ENCODE peak calls at places on chromosomes 5 and 9, in six cellular contexts. One of them, this sample, is unnamed.

GRCh38 chr9:129750010-129750409 is 2.8 kb downstream of the PTGES start:
- DNase-seq in heart right ventricle: no peak
- DNase-seq in effector memory CD4-positive, alpha-beta T cell: no peak
- DNase-seq in spleen: no peak
- DNase-seq in fibroblast of lung: peak; percentile 71
- DNase-seq in tibial artery: no peak
- DNase-seq in this sample: no peak

GRCh38 chr5:112784726-112785125 is 47.0 kb downstream of the APC start:
- DNase-seq in heart right ventricle: no peak
- DNase-seq in effector memory CD4-positive, alpha-beta T cell: no peak
- DNase-seq in spleen: no peak
- DNase-seq in fibroblast of lung: peak; percentile 29
- DNase-seq in tibial artery: no peak
- DNase-seq in this sample: no peak

GRCh38 chr9:90034071-90034470 is 429.3 kb downstream of the GADD45G start:
- DNase-seq in heart right ventricle: no peak
- DNase-seq in effector memory CD4-positive, alpha-beta T cell: no peak
- DNase-seq in spleen: no peak
- DNase-seq in fibroblast of lung: no peak
- DNase-seq in tibial artery: no peak
- DNase-seq in this sample: no peak

GRCh38 chr9:132474253-132474652 is 64.2 kb downstream of the CFAP77 start:
- DNase-seq in heart right ventricle: no peak
- DNase-seq in effector memory CD4-positive, alpha-beta T cell: no peak
- DNase-seq in spleen: peak; percentile 24
- DNase-seq in fibroblast of lung: no peak
- DNase-seq in tibial artery: no peak
- DNase-seq in this sample: no peak

GRCh38 chr5:168654225-168654624 is 75.1 kb upstream of the PANK3 start:
- DNase-seq in heart right ventricle: peak; percentile 29
- DNase-seq in effector memory CD4-positive, alpha-beta T cell: no peak
- DNase-seq in spleen: no peak
- DNase-seq in fibroblast of lung: peak; percentile 14
- DNase-seq in tibial artery: peak; percentile 44
- DNase-seq in this sample: peak; percentile 60

GRCh38 chr9:81573415-81574321 is 115.7 kb downstream of the TLE1 start:
- DNase-seq in heart right ventricle: no peak
- DNase-seq in effector memory CD4-positive, alpha-beta T cell: no peak
- DNase-seq in spleen: no peak
- DNase-seq in fibroblast of lung: no peak
- DNase-seq in tibial artery: no peak
- DNase-seq in this sample: no peak

GRCh38 chr9:35690447-35691324 is 961 bp upstream of the TPM2 start:
- DNase-seq in heart right ventricle: peak; percentile 90
- DNase-seq in effector memory CD4-positive, alpha-beta T cell: no peak
- DNase-seq in spleen: peak; percentile 86
- DNase-seq in fibroblast of lung: peak; percentile 83
- DNase-seq in tibial artery: peak; percentile 80
- DNase-seq in this sample: peak; percentile 83

GRCh38 chr5:100772011-100772410 is 131.1 kb downstream of the ST8SIA4 start:
- DNase-seq in heart right ventricle: no peak
- DNase-seq in effector memory CD4-positive, alpha-beta T cell: no peak
- DNase-seq in spleen: no peak
- DNase-seq in fibroblast of lung: no peak
- DNase-seq in tibial artery: no peak
- DNase-seq in this sample: no peak

GRCh38 chr9:35645736-35646582 is 4.8 kb downstream of the SIT1 start:
- DNase-seq in heart right ventricle: no peak
- DNase-seq in effector memory CD4-positive, alpha-beta T cell: no peak
- DNase-seq in spleen: no peak
- DNase-seq in fibroblast of lung: no peak
- DNase-seq in tibial artery: peak; percentile 29
- DNase-seq in this sample: no peak

GRCh38 chr5:63401434-63402046 is 560.7 kb downstream of the HTR1A start:
- DNase-seq in heart right ventricle: peak; percentile 54
- DNase-seq in effector memory CD4-positive, alpha-beta T cell: no peak
- DNase-seq in spleen: no peak
- DNase-seq in fibroblast of lung: peak; percentile 17
- DNase-seq in tibial artery: peak; percentile 41
- DNase-seq in this sample: peak; percentile 66

GRCh38 chr5:168193518-168194240 is 97.8 kb upstream of the WWC1 start:
- DNase-seq in heart right ventricle: no peak
- DNase-seq in effector memory CD4-positive, alpha-beta T cell: no peak
- DNase-seq in spleen: no peak
- DNase-seq in fibroblast of lung: peak; percentile 62
- DNase-seq in tibial artery: no peak
- DNase-seq in this sample: no peak

GRCh38 chr5:79563247-79563590 is 49.0 kb upstream of the TENT2 start:
- DNase-seq in heart right ventricle: no peak
- DNase-seq in effector memory CD4-positive, alpha-beta T cell: no peak
- DNase-seq in spleen: no peak
- DNase-seq in fibroblast of lung: no peak
- DNase-seq in tibial artery: no peak
- DNase-seq in this sample: no peak
- H3K27ac ChIP-seq in heart right ventricle: no peak overlapping the region
- H3K27ac ChIP-seq in effector memory CD4-positive, alpha-beta T cell: no peak overlapping the region
- H3K27ac ChIP-seq in spleen: no peak overlapping the region
- H3K27ac ChIP-seq in fibroblast of lung: no peak overlapping the region
- H3K27ac ChIP-seq in tibial artery: no peak overlapping the region
- H3K27ac ChIP-seq in this sample: no peak overlapping the region

DNA sequence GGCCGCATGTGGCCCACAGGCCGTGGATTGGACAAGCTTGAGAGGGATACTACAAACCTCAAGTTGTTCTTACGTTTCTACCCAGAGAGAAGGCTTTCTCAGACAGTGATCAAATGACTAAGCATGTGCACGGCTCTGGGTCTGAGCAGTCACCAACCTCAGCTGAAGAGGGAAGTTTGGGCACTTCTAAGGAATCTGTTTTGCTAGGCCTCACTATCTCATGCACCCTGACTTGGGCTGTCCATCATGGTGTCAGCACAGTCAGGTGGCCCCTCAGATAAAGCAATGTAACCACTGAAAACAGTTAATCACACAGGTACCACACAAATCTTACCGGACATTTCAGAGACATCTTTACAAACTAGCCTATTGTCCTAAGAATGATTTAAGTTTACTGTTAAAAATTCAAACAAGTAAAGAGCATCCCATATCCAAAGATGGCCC is 24.6 kb downstream of the CSF2 start:
- DNase-seq in heart right ventricle: no peak
- DNase-seq in effector memory CD4-positive, alpha-beta T cell: no peak
- DNase-seq in spleen: no peak
- DNase-seq in fibroblast of lung: peak; percentile 79
- DNase-seq in tibial artery: no peak
- DNase-seq in this sample: no peak
- H3K4me1 ChIP-seq in heart right ventricle: peaks cover 17% of the 10 kb centered on the region
- H3K4me1 ChIP-seq in effector memory CD4-positive, alpha-beta T cell: peaks cover 58% of the 10 kb centered on the region
- H3K4me1 ChIP-seq in spleen: peaks cover 53% of the 10 kb centered on the region
- H3K4me1 ChIP-seq in fibroblast of lung: peaks cover 27% of the 10 kb centered on the region
- H3K4me1 ChIP-seq in tibial artery: no peaks in the 10 kb centered on the region
- H3K4me1 ChIP-seq in this sample: no peaks in the 10 kb centered on the region

GRCh38 chr5:108788142-108788541 is 40.4 kb downstream of the FER start:
- DNase-seq in heart right ventricle: peak; percentile 65
- DNase-seq in effector memory CD4-positive, alpha-beta T cell: no peak
- DNase-seq in spleen: no peak
- DNase-seq in fibroblast of lung: no peak
- DNase-seq in tibial artery: peak; percentile 53
- DNase-seq in this sample: peak; percentile 58
- H3K4me3 ChIP-seq in heart right ventricle: no peak overlapping the region
- H3K4me3 ChIP-seq in effector memory CD4-positive, alpha-beta T cell: no peak overlapping the region
- H3K4me3 ChIP-seq in spleen: no peak overlapping the region
- H3K4me3 ChIP-seq in fibroblast of lung: no peak overlapping the region
- H3K4me3 ChIP-seq in tibial artery: no peak overlapping the region
- H3K4me3 ChIP-seq in this sample: no peak overlapping the region

GRCh38 chr9:127991017-127991756 is 10.4 kb upstream of the EEIG1 start:
- DNase-seq in heart right ventricle: peak; percentile 34
- DNase-seq in effector memory CD4-positive, alpha-beta T cell: no peak
- DNase-seq in spleen: no peak
- DNase-seq in fibroblast of lung: no peak
- DNase-seq in tibial artery: no peak
- DNase-seq in this sample: no peak
- H3K27ac ChIP-seq in heart right ventricle: peak overlapping the region; percentile 9
- H3K27ac ChIP-seq in effector memory CD4-positive, alpha-beta T cell: peak overlapping the region; percentile 28
- H3K27ac ChIP-seq in spleen: no peak overlapping the region
- H3K27ac ChIP-seq in fibroblast of lung: no peak overlapping the region
- H3K27ac ChIP-seq in tibial artery: no peak overlapping the region
- H3K27ac ChIP-seq in this sample: no peak overlapping the region

DNA sequence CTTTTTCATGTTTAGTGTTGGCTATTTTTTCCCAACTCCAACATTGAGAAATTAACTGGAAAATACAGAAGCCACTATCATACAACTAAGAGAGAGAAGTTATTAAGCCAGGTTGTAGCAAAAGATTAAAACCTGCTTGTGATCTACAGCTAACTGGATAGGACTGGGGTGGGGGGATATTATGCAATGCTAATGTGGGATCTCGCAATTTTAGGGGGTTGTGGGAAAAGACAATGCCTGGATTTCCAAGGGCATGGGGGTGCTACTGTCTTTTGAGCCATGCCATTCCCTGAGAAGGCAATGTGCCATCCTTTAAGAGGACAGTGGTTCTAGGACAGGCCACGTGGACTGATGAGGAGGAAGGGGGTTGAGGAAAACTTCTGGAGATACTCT is 46.5 kb downstream of the MARCHF3 start:
- DNase-seq in heart right ventricle: no peak
- DNase-seq in effector memory CD4-positive, alpha-beta T cell: no peak
- DNase-seq in spleen: no peak
- DNase-seq in fibroblast of lung: no peak
- DNase-seq in tibial artery: no peak
- DNase-seq in this sample: no peak
- H3K4me1 ChIP-seq in heart right ventricle: peaks cover 68% of the 10 kb centered on the region
- H3K4me1 ChIP-seq in effector memory CD4-positive, alpha-beta T cell: peaks cover under 1% of the 10 kb centered on the region
- H3K4me1 ChIP-seq in spleen: peaks cover 18% of the 10 kb centered on the region
- H3K4me1 ChIP-seq in fibroblast of lung: no peaks in the 10 kb centered on the region
- H3K4me1 ChIP-seq in tibial artery: no peaks in the 10 kb centered on the region
- H3K4me1 ChIP-seq in this sample: peaks cover 9% of the 10 kb centered on the region

GRCh38 chr9:137126786-137127185 is 12.2 kb upstream of the GRIN1 start:
- DNase-seq in heart right ventricle: no peak
- DNase-seq in effector memory CD4-positive, alpha-beta T cell: no peak
- DNase-seq in spleen: no peak
- DNase-seq in fibroblast of lung: no peak
- DNase-seq in tibial artery: no peak
- DNase-seq in this sample: no peak
- H3K4me3 ChIP-seq in heart right ventricle: peak overlapping the region; percentile 16
- H3K4me3 ChIP-seq in effector memory CD4-positive, alpha-beta T cell: peak overlapping the region; percentile 60
- H3K4me3 ChIP-seq in spleen: peak overlapping the region; percentile 31
- H3K4me3 ChIP-seq in fibroblast of lung: peak overlapping the region; percentile 48
- H3K4me3 ChIP-seq in tibial artery: peak overlapping the region; percentile 23
- H3K4me3 ChIP-seq in this sample: no peak overlapping the region

GRCh38 chr5:178353461-178353860 is 120.9 kb upstream of the PHYKPL start:
- DNase-seq in heart right ventricle: no peak
- DNase-seq in effector memory CD4-positive, alpha-beta T cell: no peak
- DNase-seq in spleen: peak; percentile 9
- DNase-seq in fibroblast of lung: no peak
- DNase-seq in tibial artery: no peak
- DNase-seq in this sample: no peak

GRCh38 chr5:178357678-178358077 is 125.1 kb upstream of the PHYKPL start:
- DNase-seq in heart right ventricle: no peak
- DNase-seq in effector memory CD4-positive, alpha-beta T cell: no peak
- DNase-seq in spleen: no peak
- DNase-seq in fibroblast of lung: no peak
- DNase-seq in tibial artery: no peak
- DNase-seq in this sample: no peak

GRCh38 chr5:178355662-178356061 is 123.1 kb upstream of the PHYKPL start:
- DNase-seq in heart right ventricle: no peak
- DNase-seq in effector memory CD4-positive, alpha-beta T cell: no peak
- DNase-seq in spleen: no peak
- DNase-seq in fibroblast of lung: no peak
- DNase-seq in tibial artery: no peak
- DNase-seq in this sample: no peak

GRCh38 chr5:178357127-178357526 is 124.5 kb upstream of the PHYKPL start:
- DNase-seq in heart right ventricle: no peak
- DNase-seq in effector memory CD4-positive, alpha-beta T cell: no peak
- DNase-seq in spleen: peak; percentile 81
- DNase-seq in fibroblast of lung: no peak
- DNase-seq in tibial artery: no peak
- DNase-seq in this sample: peak; percentile 64

DNA sequence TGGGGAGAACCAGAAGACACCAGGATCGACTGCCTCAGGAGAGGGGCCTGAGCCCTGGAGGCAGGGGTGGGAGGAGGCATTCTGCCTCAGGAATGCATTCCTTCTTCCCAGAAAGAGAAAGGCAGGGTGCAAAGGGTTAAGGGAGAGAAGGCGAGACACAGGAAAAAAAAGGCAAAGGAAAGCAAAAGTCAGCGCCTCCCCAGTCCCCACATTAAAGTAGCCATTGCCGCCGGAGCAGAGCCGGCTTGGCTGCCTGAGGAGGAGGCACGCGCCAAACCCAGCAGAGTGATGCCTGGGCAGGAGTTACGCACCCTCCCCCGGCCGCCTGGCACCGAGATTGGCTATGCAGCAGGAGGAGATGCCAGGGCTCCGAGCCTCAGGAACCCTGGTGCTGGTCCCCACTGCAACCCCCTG is 123.9 kb upstream of the PHYKPL start:
- DNase-seq in heart right ventricle: no peak
- DNase-seq in effector memory CD4-positive, alpha-beta T cell: no peak
- DNase-seq in spleen: peak; percentile 77
- DNase-seq in fibroblast of lung: no peak
- DNase-seq in tibial artery: no peak
- DNase-seq in this sample: peak; percentile 69
- H3K27ac ChIP-seq in heart right ventricle: no peak overlapping the region
- H3K27ac ChIP-seq in effector memory CD4-positive, alpha-beta T cell: no peak overlapping the region
- H3K27ac ChIP-seq in spleen: peak overlapping the region; percentile 61
- H3K27ac ChIP-seq in fibroblast of lung: no peak overlapping the region
- H3K27ac ChIP-seq in tibial artery: no peak overlapping the region
- H3K27ac ChIP-seq in this sample: no peak overlapping the region

GRCh38 chr9:98821831-98822230 is 14.4 kb downstream of the GALNT12 start:
- DNase-seq in heart right ventricle: no peak
- DNase-seq in effector memory CD4-positive, alpha-beta T cell: no peak
- DNase-seq in spleen: no peak
- DNase-seq in fibroblast of lung: no peak
- DNase-seq in tibial artery: no peak
- DNase-seq in this sample: no peak

GRCh38 chr9:98822661-98823060 is 15.2 kb downstream of the GALNT12 start:
- DNase-seq in heart right ventricle: no peak
- DNase-seq in effector memory CD4-positive, alpha-beta T cell: no peak
- DNase-seq in spleen: no peak
- DNase-seq in fibroblast of lung: no peak
- DNase-seq in tibial artery: no peak
- DNase-seq in this sample: no peak

GRCh38 chr9:98825414-98825813 is 17.9 kb downstream of the GALNT12 start:
- DNase-seq in heart right ventricle: no peak
- DNase-seq in effector memory CD4-positive, alpha-beta T cell: no peak
- DNase-seq in spleen: no peak
- DNase-seq in fibroblast of lung: no peak
- DNase-seq in tibial artery: no peak
- DNase-seq in this sample: no peak

GRCh38 chr9:98826716-98827115 is 19.2 kb downstream of the GALNT12 start:
- DNase-seq in heart right ventricle: no peak
- DNase-seq in effector memory CD4-positive, alpha-beta T cell: no peak
- DNase-seq in spleen: no peak
- DNase-seq in fibroblast of lung: no peak
- DNase-seq in tibial artery: no peak
- DNase-seq in this sample: no peak

GRCh38 chr9:98823666-98824334 is 16.3 kb downstream of the GALNT12 start:
- DNase-seq in heart right ventricle: no peak
- DNase-seq in effector memory CD4-positive, alpha-beta T cell: no peak
- DNase-seq in spleen: no peak
- DNase-seq in fibroblast of lung: no peak
- DNase-seq in tibial artery: no peak
- DNase-seq in this sample: no peak
- H3K4me1 ChIP-seq in heart right ventricle: no peaks in the 10 kb centered on the region
- H3K4me1 ChIP-seq in effector memory CD4-positive, alpha-beta T cell: no peaks in the 10 kb centered on the region
- H3K4me1 ChIP-seq in spleen: no peaks in the 10 kb centered on the region
- H3K4me1 ChIP-seq in fibroblast of lung: no peaks in the 10 kb centered on the region
- H3K4me1 ChIP-seq in tibial artery: no peaks in the 10 kb centered on the region
- H3K4me1 ChIP-seq in this sample: no peaks in the 10 kb centered on the region